ENCODE peak calls at places on chromosomes 7 and 10, in five cellular contexts. I is Kasumi-1, L is Daoy, Y is HEK293T, E is upper lobe of right lung. S is an unnamed sample.
A peak's percentile ranks its signal among the peaks of the same experiment; 100 is the strongest.

GRCh38 chr7:135147341-135147898 is 452 bp upstream of the TMEM140 start:
- DNase-seq in Y (no peak), E (no peak), L (peak; percentile 16), I (peak; percentile 57), S (peak; percentile 60)

GRCh38 chr10:72337039-72337629 is 17.6 kb downstream of the DNAJB12 start:
- DNase-seq in Y (peak; percentile 73), E (peak; percentile 88), I (peak; percentile 58), L (peak; percentile 61), S (peak; percentile 84)

GRCh38 chr10:95767884-95768556 is 12.1 kb downstream of the ENTPD1 start:
- DNase-seq in E (no peak), L (peak; percentile 6), I (peak; percentile 28), Y (no peak), S (peak; percentile 67)

GRCh38 chr10:24207781-24208611 is 942 bp upstream of the KIAA1217 start:
- DNase-seq in E (no peak), Y (no peak), I (no peak), L (no peak), S (no peak)

GRCh38 chr7:95989301-95989700 is 216.9 kb downstream of the DYNC1I1 start:
- DNase-seq in E (no peak), L (no peak), I (no peak), Y (no peak), S (no peak)

GRCh38 chr7:100829150-100829716 is 1.9 kb upstream of the EPHB4 start:
- DNase-seq in E (peak; percentile 70), Y (no peak), L (no peak), I (no peak), S (no peak)

GRCh38 chr7:5443678-5444077 is 20.0 kb upstream of the TNRC18 start:
- DNase-seq in Y (no peak), L (no peak), I (no peak), E (no peak), S (no peak)

GRCh38 chr7:35380739-35381224 is 126.9 kb upstream of the TBX20 start:
- DNase-seq in I (peak; percentile 66), E (peak; percentile 69), L (no peak), Y (no peak), S (peak; percentile 27)

GRCh38 chr7:98097042-98097645 is 9.5 kb upstream of the LMTK2 start:
- DNase-seq in I (peak; percentile 5), L (no peak), Y (no peak), E (no peak), S (peak; percentile 56)

GRCh38 chr10:91200314-91201212 is 19.9 kb upstream of the PCGF5 start:
- DNase-seq in Y (no peak), L (no peak), E (no peak), I (no peak), S (peak; percentile 65)

GRCh38 chr7:101943889-101944605 is 126.6 kb downstream of the CUX1 start:
- DNase-seq in Y (no peak), E (no peak), L (no peak), I (no peak), S (no peak)

GRCh38 chr10:71087622-71088021 is 124.7 kb upstream of the UNC5B start:
- DNase-seq in I (no peak), Y (peak; percentile 2), E (peak; percentile 38), L (no peak), S (no peak)

GRCh38 chr7:137882261-137882668 is 35.5 kb upstream of the DGKI start:
- DNase-seq in Y (no peak), E (no peak), I (no peak), L (peak; percentile 97), S (no peak)

GRCh38 chr7:18778594-18778993 is 283.0 kb downstream of the HDAC9 start:
- DNase-seq in I (no peak), L (no peak), Y (no peak), E (no peak), S (no peak)

GRCh38 chr10:78742730-78743615 is 325.8 kb upstream of the ZMIZ1 start:
- DNase-seq in Y (no peak), L (no peak), E (no peak), I (peak; percentile 97), S (no peak)

GRCh38 chr7:2546776-2547586 is 8.3 kb downstream of the BRAT1 start:
- DNase-seq in L (no peak), Y (no peak), I (no peak), E (peak; percentile 58), S (no peak)

GRCh38 chr7:23021581-23021980 is 7.7 kb upstream of the HYCC1 start:
- DNase-seq in Y (no peak), I (no peak), E (no peak), L (no peak), S (no peak)

GRCh38 chr7:31782411-31782991 is 95.5 kb downstream of the PPP1R17 start:
- DNase-seq in L (peak; percentile 81), E (no peak), Y (peak; percentile 69), I (peak; percentile 94), S (peak; percentile 59)

GRCh38 chr7:38744746-38745145 is 113.6 kb upstream of the AMPH start:
- DNase-seq in Y (no peak), L (peak; percentile 64), I (no peak), E (no peak), S (no peak)

GRCh38 chr7:107078517-107078966 is 34.0 kb downstream of the PRKAR2B start:
- DNase-seq in Y (no peak), I (no peak), E (peak; percentile 68), L (peak; percentile 85), S (peak; percentile 59)

GRCh38 chr7:121605297-121605640 is 209.2 kb upstream of the FAM3C start:
- DNase-seq in Y (no peak), E (no peak), L (no peak), I (no peak), S (peak; percentile 29)

GRCh38 chr7:50530771-50531170 is 34.4 kb downstream of the DDC start:
- DNase-seq in Y (no peak), L (no peak), E (no peak), I (no peak), S (no peak)

GRCh38 chr10:117830832-117831231 is 215.9 kb downstream of the RAB11FIP2 start:
- DNase-seq in E (no peak), L (no peak), I (no peak), Y (no peak), S (peak; percentile 30)

GRCh38 chr10:130807721-130808120 is 503.8 kb downstream of the TCERG1L start:
- DNase-seq in Y (no peak), L (no peak), E (peak; percentile 32), I (no peak), S (no peak)

GRCh38 chr7:158705234-158705890 is 758 bp upstream of the NCAPG2 start:
- DNase-seq in E (no peak), I (peak; percentile 19), Y (no peak), L (no peak), S (peak; percentile 24)

GRCh38 chr10:4136121-4136520 is 351.1 kb upstream of the KLF6 start:
- DNase-seq in Y (no peak), L (no peak), I (no peak), E (no peak), S (no peak)

GRCh38 chr10:100045592-100045991 is 35.8 kb upstream of the DNMBP start:
- DNase-seq in L (no peak), Y (no peak), E (no peak), I (no peak), S (no peak)

GRCh38 chr10:102752266-102752930 is 8.7 kb downstream of the WBP1L start:
- DNase-seq in Y (no peak), E (no peak), L (no peak), I (no peak), S (no peak)

GRCh38 chr7:126702242-126703016 is 550.3 kb downstream of the GRM8 start:
- DNase-seq in L (no peak), Y (no peak), E (no peak), I (no peak), S (peak; percentile 14)

GRCh38 chr10:69316313-69317059 is 38.2 kb downstream of the HK1 start:
- DNase-seq in Y (no peak), L (peak; percentile 33), I (no peak), E (no peak), S (no peak)

S was measured in OCI-M1.